ENCODE peak calls at places on chromosomes 4 and X, in nine cellular contexts. One of them, this sample, is unnamed.

GRCh38 chr4:2075171-2075986 is 16.3 kb downstream of the NAT8L start:
- DNase-seq in aorta: peak; percentile 43
- DNase-seq in activated CD4-positive, alpha-beta T cell treated with anti-CD3 and anti-CD28 coated beads, Interleukin-2, amount 50 U/mL, for 48 hours: no peak
- DNase-seq in Panc1: no peak
- DNase-seq in GM19239: no peak
- DNase-seq in glutamatergic neuron: no peak
- DNase-seq in EL: no peak
- DNase-seq in neuronal stem cell: no peak
- DNase-seq in NCI-H187: no peak
- DNase-seq in this sample: no peak

GRCh38 chrX:75968293-75968692 is 183.2 kb upstream of the MAGEE2 start:
- DNase-seq in aorta: no peak
- DNase-seq in activated CD4-positive, alpha-beta T cell treated with anti-CD3 and anti-CD28 coated beads, Interleukin-2, amount 50 U/mL, for 48 hours: no peak
- DNase-seq in Panc1: no peak
- DNase-seq in GM19239: no peak
- DNase-seq in glutamatergic neuron: no peak
- DNase-seq in EL: no peak
- DNase-seq in neuronal stem cell: no peak
- DNase-seq in NCI-H187: no peak
- DNase-seq in this sample: no peak

GRCh38 chrX:64205441-64205734 is at the start of gene AMER1:
- DNase-seq in aorta: no peak
- DNase-seq in activated CD4-positive, alpha-beta T cell treated with anti-CD3 and anti-CD28 coated beads, Interleukin-2, amount 50 U/mL, for 48 hours: no peak
- DNase-seq in Panc1: no peak
- DNase-seq in GM19239: no peak
- DNase-seq in glutamatergic neuron: peak; percentile 52
- DNase-seq in EL: no peak
- DNase-seq in neuronal stem cell: no peak
- DNase-seq in NCI-H187: no peak
- DNase-seq in this sample: no peak

GRCh38 chrX:26664919-26665318 is 448.9 kb downstream of the MAGEB5 start:
- DNase-seq in aorta: no peak
- DNase-seq in activated CD4-positive, alpha-beta T cell treated with anti-CD3 and anti-CD28 coated beads, Interleukin-2, amount 50 U/mL, for 48 hours: no peak
- DNase-seq in Panc1: no peak
- DNase-seq in GM19239: no peak
- DNase-seq in glutamatergic neuron: no peak
- DNase-seq in EL: no peak
- DNase-seq in neuronal stem cell: no peak
- DNase-seq in NCI-H187: no peak
- DNase-seq in this sample: no peak

GRCh38 chr4:25666031-25666630 is 10.5 kb downstream of the SLC34A2 start:
- DNase-seq in aorta: no peak
- DNase-seq in activated CD4-positive, alpha-beta T cell treated with anti-CD3 and anti-CD28 coated beads, Interleukin-2, amount 50 U/mL, for 48 hours: no peak
- DNase-seq in Panc1: no peak
- DNase-seq in GM19239: no peak
- DNase-seq in glutamatergic neuron: no peak
- DNase-seq in EL: no peak
- DNase-seq in neuronal stem cell: no peak
- DNase-seq in NCI-H187: no peak
- DNase-seq in this sample: no peak

GRCh38 chr4:3223346-3223745 is 25.6 kb upstream of the MSANTD1 start:
- DNase-seq in aorta: peak; percentile 51
- DNase-seq in activated CD4-positive, alpha-beta T cell treated with anti-CD3 and anti-CD28 coated beads, Interleukin-2, amount 50 U/mL, for 48 hours: no peak
- DNase-seq in Panc1: no peak
- DNase-seq in GM19239: no peak
- DNase-seq in glutamatergic neuron: no peak
- DNase-seq in EL: no peak
- DNase-seq in neuronal stem cell: no peak
- DNase-seq in NCI-H187: no peak
- DNase-seq in this sample: no peak

GRCh38 chr4:108483077-108483476 is 137.3 kb upstream of the RPL34 start:
- DNase-seq in aorta: no peak
- DNase-seq in activated CD4-positive, alpha-beta T cell treated with anti-CD3 and anti-CD28 coated beads, Interleukin-2, amount 50 U/mL, for 48 hours: peak; percentile 44
- DNase-seq in Panc1: no peak
- DNase-seq in GM19239: no peak
- DNase-seq in glutamatergic neuron: no peak
- DNase-seq in EL: peak; percentile 16
- DNase-seq in neuronal stem cell: no peak
- DNase-seq in NCI-H187: no peak
- DNase-seq in this sample: no peak

GRCh38 chr4:118738999-118739690 is 54.0 kb downstream of the METTL14 start:
- DNase-seq in aorta: no peak
- DNase-seq in activated CD4-positive, alpha-beta T cell treated with anti-CD3 and anti-CD28 coated beads, Interleukin-2, amount 50 U/mL, for 48 hours: no peak
- DNase-seq in Panc1: no peak
- DNase-seq in GM19239: no peak
- DNase-seq in glutamatergic neuron: no peak
- DNase-seq in EL: no peak
- DNase-seq in neuronal stem cell: no peak
- DNase-seq in NCI-H187: no peak
- DNase-seq in this sample: no peak

GRCh38 chr4:122652379-122652778 is 31.5 kb upstream of the IL21 start:
- DNase-seq in aorta: no peak
- DNase-seq in activated CD4-positive, alpha-beta T cell treated with anti-CD3 and anti-CD28 coated beads, Interleukin-2, amount 50 U/mL, for 48 hours: peak; percentile 76
- DNase-seq in Panc1: peak; percentile 4
- DNase-seq in GM19239: peak; percentile 12
- DNase-seq in glutamatergic neuron: no peak
- DNase-seq in EL: peak; percentile 51
- DNase-seq in neuronal stem cell: no peak
- DNase-seq in NCI-H187: no peak
- DNase-seq in this sample: peak; percentile 42

GRCh38 chr4:80336582-80336981 is 1.1 kb downstream of the CFAP299 start:
- DNase-seq in aorta: peak; percentile 34
- DNase-seq in activated CD4-positive, alpha-beta T cell treated with anti-CD3 and anti-CD28 coated beads, Interleukin-2, amount 50 U/mL, for 48 hours: no peak
- DNase-seq in Panc1: no peak
- DNase-seq in GM19239: no peak
- DNase-seq in glutamatergic neuron: no peak
- DNase-seq in EL: peak; percentile 47
- DNase-seq in neuronal stem cell: peak; percentile 6
- DNase-seq in NCI-H187: no peak
- DNase-seq in this sample: no peak

GRCh38 chr4:145451895-145452294 is 29.8 kb upstream of the SMAD1 start:
- DNase-seq in aorta: no peak
- DNase-seq in activated CD4-positive, alpha-beta T cell treated with anti-CD3 and anti-CD28 coated beads, Interleukin-2, amount 50 U/mL, for 48 hours: no peak
- DNase-seq in Panc1: no peak
- DNase-seq in GM19239: no peak
- DNase-seq in glutamatergic neuron: no peak
- DNase-seq in EL: no peak
- DNase-seq in neuronal stem cell: no peak
- DNase-seq in NCI-H187: no peak
- DNase-seq in this sample: no peak

GRCh38 chrX:149871940-149872339 is 9.0 kb upstream of the MAGEA8 start:
- DNase-seq in aorta: no peak
- DNase-seq in activated CD4-positive, alpha-beta T cell treated with anti-CD3 and anti-CD28 coated beads, Interleukin-2, amount 50 U/mL, for 48 hours: peak; percentile 71
- DNase-seq in Panc1: peak; percentile 13
- DNase-seq in GM19239: peak; percentile 18
- DNase-seq in glutamatergic neuron: peak; percentile 46
- DNase-seq in EL: peak; percentile 13
- DNase-seq in neuronal stem cell: no peak
- DNase-seq in NCI-H187: no peak
- DNase-seq in this sample: no peak

GRCh38 chrX:2462780-2463179 is 38.0 kb downstream of the DHRSX start:
- DNase-seq in aorta: no peak
- DNase-seq in activated CD4-positive, alpha-beta T cell treated with anti-CD3 and anti-CD28 coated beads, Interleukin-2, amount 50 U/mL, for 48 hours: no peak
- DNase-seq in Panc1: no peak
- DNase-seq in GM19239: no peak
- DNase-seq in glutamatergic neuron: no peak
- DNase-seq in EL: no peak
- DNase-seq in neuronal stem cell: no peak
- DNase-seq in NCI-H187: no peak
- DNase-seq in this sample: no peak

GRCh38 chrX:154549766-154550165 is 2.3 kb downstream of the IKBKG start:
- DNase-seq in aorta: no peak
- DNase-seq in activated CD4-positive, alpha-beta T cell treated with anti-CD3 and anti-CD28 coated beads, Interleukin-2, amount 50 U/mL, for 48 hours: no peak
- DNase-seq in Panc1: no peak
- DNase-seq in GM19239: no peak
- DNase-seq in glutamatergic neuron: no peak
- DNase-seq in EL: no peak
- DNase-seq in neuronal stem cell: no peak
- DNase-seq in NCI-H187: no peak
- DNase-seq in this sample: no peak

GRCh38 chrX:45187731-45188130 is 12.9 kb downstream of the DIPK2B start:
- DNase-seq in aorta: no peak
- DNase-seq in activated CD4-positive, alpha-beta T cell treated with anti-CD3 and anti-CD28 coated beads, Interleukin-2, amount 50 U/mL, for 48 hours: no peak
- DNase-seq in Panc1: no peak
- DNase-seq in GM19239: no peak
- DNase-seq in glutamatergic neuron: no peak
- DNase-seq in EL: no peak
- DNase-seq in neuronal stem cell: no peak
- DNase-seq in NCI-H187: no peak
- DNase-seq in this sample: no peak

GRCh38 chrX:97310373-97310772 is 426.7 kb downstream of the RPA4 start:
- DNase-seq in aorta: no peak
- DNase-seq in activated CD4-positive, alpha-beta T cell treated with anti-CD3 and anti-CD28 coated beads, Interleukin-2, amount 50 U/mL, for 48 hours: no peak
- DNase-seq in Panc1: no peak
- DNase-seq in GM19239: no peak
- DNase-seq in glutamatergic neuron: no peak
- DNase-seq in EL: peak; percentile 82
- DNase-seq in neuronal stem cell: peak; percentile 40
- DNase-seq in NCI-H187: no peak
- DNase-seq in this sample: no peak

GRCh38 chr4:147865926-147866325 is 134.0 kb downstream of the ARHGAP10 start:
- DNase-seq in aorta: no peak
- DNase-seq in activated CD4-positive, alpha-beta T cell treated with anti-CD3 and anti-CD28 coated beads, Interleukin-2, amount 50 U/mL, for 48 hours: no peak
- DNase-seq in Panc1: no peak
- DNase-seq in GM19239: no peak
- DNase-seq in glutamatergic neuron: no peak
- DNase-seq in EL: peak; percentile 57
- DNase-seq in neuronal stem cell: no peak
- DNase-seq in NCI-H187: no peak
- DNase-seq in this sample: no peak

GRCh38 chr4:120158860-120159259 is 92.2 kb upstream of the MAD2L1 start:
- DNase-seq in aorta: no peak
- DNase-seq in activated CD4-positive, alpha-beta T cell treated with anti-CD3 and anti-CD28 coated beads, Interleukin-2, amount 50 U/mL, for 48 hours: no peak
- DNase-seq in Panc1: no peak
- DNase-seq in GM19239: no peak
- DNase-seq in glutamatergic neuron: no peak
- DNase-seq in EL: no peak
- DNase-seq in neuronal stem cell: no peak
- DNase-seq in NCI-H187: no peak
- DNase-seq in this sample: no peak

GRCh38 chrX:40671126-40671525 is 23.8 kb upstream of the CXorf38 start:
- DNase-seq in aorta: no peak
- DNase-seq in activated CD4-positive, alpha-beta T cell treated with anti-CD3 and anti-CD28 coated beads, Interleukin-2, amount 50 U/mL, for 48 hours: no peak
- DNase-seq in Panc1: no peak
- DNase-seq in GM19239: no peak
- DNase-seq in glutamatergic neuron: no peak
- DNase-seq in EL: no peak
- DNase-seq in neuronal stem cell: no peak
- DNase-seq in NCI-H187: no peak
- DNase-seq in this sample: no peak

GRCh38 chrX:125378205-125378604 is 58.5 kb downstream of the TEX13C start:
- DNase-seq in aorta: no peak
- DNase-seq in activated CD4-positive, alpha-beta T cell treated with anti-CD3 and anti-CD28 coated beads, Interleukin-2, amount 50 U/mL, for 48 hours: no peak
- DNase-seq in Panc1: no peak
- DNase-seq in GM19239: no peak
- DNase-seq in glutamatergic neuron: no peak
- DNase-seq in EL: no peak
- DNase-seq in neuronal stem cell: no peak
- DNase-seq in NCI-H187: no peak
- DNase-seq in this sample: no peak

GRCh38 chr4:4712800-4713528 is 146.5 kb upstream of the MSX1 start:
- DNase-seq in aorta: no peak
- DNase-seq in activated CD4-positive, alpha-beta T cell treated with anti-CD3 and anti-CD28 coated beads, Interleukin-2, amount 50 U/mL, for 48 hours: no peak
- DNase-seq in Panc1: no peak
- DNase-seq in GM19239: no peak
- DNase-seq in glutamatergic neuron: no peak
- DNase-seq in EL: peak; percentile 7
- DNase-seq in neuronal stem cell: no peak
- DNase-seq in NCI-H187: no peak
- DNase-seq in this sample: no peak

GRCh38 chr4:1584498-1584897 is 99.6 kb downstream of the FAM53A start:
- DNase-seq in aorta: peak; percentile 40
- DNase-seq in activated CD4-positive, alpha-beta T cell treated with anti-CD3 and anti-CD28 coated beads, Interleukin-2, amount 50 U/mL, for 48 hours: no peak
- DNase-seq in Panc1: no peak
- DNase-seq in GM19239: no peak
- DNase-seq in glutamatergic neuron: peak; percentile 6
- DNase-seq in EL: no peak
- DNase-seq in neuronal stem cell: no peak
- DNase-seq in NCI-H187: no peak
- DNase-seq in this sample: no peak

GRCh38 chr4:33930497-33930896 is 2313.8 kb downstream of the ARAP2 start:
- DNase-seq in aorta: no peak
- DNase-seq in activated CD4-positive, alpha-beta T cell treated with anti-CD3 and anti-CD28 coated beads, Interleukin-2, amount 50 U/mL, for 48 hours: no peak
- DNase-seq in Panc1: no peak
- DNase-seq in GM19239: no peak
- DNase-seq in glutamatergic neuron: no peak
- DNase-seq in EL: peak; percentile 33
- DNase-seq in neuronal stem cell: no peak
- DNase-seq in NCI-H187: no peak
- DNase-seq in this sample: no peak

GRCh38 chr4:42352049-42352448 is 45.2 kb upstream of the SHISA3 start:
- DNase-seq in aorta: no peak
- DNase-seq in activated CD4-positive, alpha-beta T cell treated with anti-CD3 and anti-CD28 coated beads, Interleukin-2, amount 50 U/mL, for 48 hours: no peak
- DNase-seq in Panc1: no peak
- DNase-seq in GM19239: no peak
- DNase-seq in glutamatergic neuron: no peak
- DNase-seq in EL: no peak
- DNase-seq in neuronal stem cell: no peak
- DNase-seq in NCI-H187: no peak
- DNase-seq in this sample: no peak

GRCh38 chrX:46330981-46331380 is 214.2 kb downstream of the ZNF674 start:
- DNase-seq in aorta: no peak
- DNase-seq in activated CD4-positive, alpha-beta T cell treated with anti-CD3 and anti-CD28 coated beads, Interleukin-2, amount 50 U/mL, for 48 hours: no peak
- DNase-seq in Panc1: no peak
- DNase-seq in GM19239: no peak
- DNase-seq in glutamatergic neuron: no peak
- DNase-seq in EL: no peak
- DNase-seq in neuronal stem cell: no peak
- DNase-seq in NCI-H187: no peak
- DNase-seq in this sample: no peak

GRCh38 chr4:174523003-174523693 is 860 bp upstream of the HPGD start:
- DNase-seq in aorta: peak; percentile 51
- DNase-seq in activated CD4-positive, alpha-beta T cell treated with anti-CD3 and anti-CD28 coated beads, Interleukin-2, amount 50 U/mL, for 48 hours: no peak
- DNase-seq in Panc1: no peak
- DNase-seq in GM19239: no peak
- DNase-seq in glutamatergic neuron: no peak
- DNase-seq in EL: no peak
- DNase-seq in neuronal stem cell: no peak
- DNase-seq in NCI-H187: no peak
- DNase-seq in this sample: no peak

GRCh38 chr4:1565598-1566295 is 118.4 kb downstream of the FAM53A start:
- DNase-seq in aorta: peak; percentile 57
- DNase-seq in activated CD4-positive, alpha-beta T cell treated with anti-CD3 and anti-CD28 coated beads, Interleukin-2, amount 50 U/mL, for 48 hours: no peak
- DNase-seq in Panc1: no peak
- DNase-seq in GM19239: no peak
- DNase-seq in glutamatergic neuron: peak; percentile 11
- DNase-seq in EL: no peak
- DNase-seq in neuronal stem cell: no peak
- DNase-seq in NCI-H187: no peak
- DNase-seq in this sample: no peak

GRCh38 chr4:12409507-12410190 is 981.0 kb upstream of the HS3ST1 start:
- DNase-seq in aorta: no peak
- DNase-seq in activated CD4-positive, alpha-beta T cell treated with anti-CD3 and anti-CD28 coated beads, Interleukin-2, amount 50 U/mL, for 48 hours: no peak
- DNase-seq in Panc1: no peak
- DNase-seq in GM19239: no peak
- DNase-seq in glutamatergic neuron: no peak
- DNase-seq in EL: no peak
- DNase-seq in neuronal stem cell: no peak
- DNase-seq in NCI-H187: no peak
- DNase-seq in this sample: no peak

GRCh38 chrX:153972368-153973126 is at the start of gene TMEM187:
- DNase-seq in aorta: peak; percentile 95
- DNase-seq in activated CD4-positive, alpha-beta T cell treated with anti-CD3 and anti-CD28 coated beads, Interleukin-2, amount 50 U/mL, for 48 hours: peak; percentile 88
- DNase-seq in Panc1: no peak
- DNase-seq in GM19239: peak; percentile 73
- DNase-seq in glutamatergic neuron: peak; percentile 87
- DNase-seq in EL: peak; percentile 88
- DNase-seq in neuronal stem cell: peak; percentile 77
- DNase-seq in NCI-H187: peak; percentile 91
- DNase-seq in this sample: peak; percentile 90

GRCh38 chr4:76607846-76608245 is 172.8 kb downstream of the SHROOM3 start:
- DNase-seq in aorta: no peak
- DNase-seq in activated CD4-positive, alpha-beta T cell treated with anti-CD3 and anti-CD28 coated beads, Interleukin-2, amount 50 U/mL, for 48 hours: no peak
- DNase-seq in Panc1: no peak
- DNase-seq in GM19239: no peak
- DNase-seq in glutamatergic neuron: no peak
- DNase-seq in EL: no peak
- DNase-seq in neuronal stem cell: no peak
- DNase-seq in NCI-H187: no peak
- DNase-seq in this sample: no peak

GRCh38 chr4:15348236-15348635 is 79.6 kb upstream of the C1QTNF7 start:
- DNase-seq in aorta: no peak
- DNase-seq in activated CD4-positive, alpha-beta T cell treated with anti-CD3 and anti-CD28 coated beads, Interleukin-2, amount 50 U/mL, for 48 hours: no peak
- DNase-seq in Panc1: no peak
- DNase-seq in GM19239: no peak
- DNase-seq in glutamatergic neuron: no peak
- DNase-seq in EL: peak; percentile 40
- DNase-seq in neuronal stem cell: no peak
- DNase-seq in NCI-H187: no peak
- DNase-seq in this sample: no peak

This sample was measured in HL-60.